ENCODE peak calls at places on chromosomes 7 and 10, in six cellular contexts. W is IMR-90, L is PC-3, H is H9, F is astrocyte, D is endothelial cell of umbilical vein. Q is an unnamed sample.
A peak's percentile ranks its signal among the peaks of the same experiment; 100 is the strongest.

GRCh38 chr7:151249034-151249731 is 689 bp upstream of the SMARCD3 start:
- DNase-seq in D (peak; percentile 56), W (peak; percentile 59), F (peak; percentile 47), H (no peak), L (peak; percentile 35), Q (no peak)

GRCh38 chr10:106555599-106555998 is 608.9 kb downstream of the SORCS1 start:
- DNase-seq in L (peak; percentile 32), F (no peak), W (peak; percentile 8), H (no peak), D (no peak), Q (no peak)

GRCh38 chr7:24922099-24922773 is 57.7 kb downstream of the OSBPL3 start:
- DNase-seq in F (no peak), L (peak; percentile 57), W (no peak), H (no peak), D (peak; percentile 36), Q (no peak)

GRCh38 chr7:152674860-152675760 is 831 bp downstream of the XRCC2 start:
- DNase-seq in F (no peak), W (peak; percentile 29), L (peak; percentile 23), D (peak; percentile 9), H (no peak), Q (peak; percentile 75)

GRCh38 chr10:68154211-68154497 is 44.9 kb downstream of the MYPN start:
- DNase-seq in W (peak; percentile 85), D (no peak), F (peak; percentile 71), L (no peak), H (peak; percentile 36), Q (no peak)

GRCh38 chr10:132669208-132669861 is 116.6 kb downstream of the NKX6-2 start:
- DNase-seq in F (no peak), L (no peak), W (no peak), H (no peak), D (no peak), Q (peak; percentile 56)

GRCh38 chr7:22287412-22287811 is 69.5 kb downstream of the RAPGEF5 start:
- DNase-seq in W (no peak), H (no peak), F (no peak), L (no peak), D (no peak), Q (no peak)

GRCh38 chr7:44261239-44261638 is 60.5 kb downstream of the YKT6 start:
- DNase-seq in H (no peak), L (no peak), D (no peak), W (no peak), F (no peak), Q (no peak)

GRCh38 chr7:151745706-151746105 is 131.2 kb downstream of the PRKAG2 start:
- DNase-seq in D (no peak), H (no peak), F (no peak), L (no peak), W (no peak), Q (no peak)

GRCh38 chr10:47311193-47311899 is 10.9 kb upstream of the GDF2 start:
- DNase-seq in D (no peak), L (peak; percentile 41), W (no peak), H (no peak), F (no peak), Q (no peak)

GRCh38 chr10:105807930-105808587 is 1167.0 kb downstream of the SORCS3 start:
- DNase-seq in H (no peak), W (no peak), L (no peak), D (no peak), F (no peak), Q (no peak)

GRCh38 chr7:96311967-96312366 is 9.9 kb downstream of the SLC25A13 start:
- DNase-seq in L (no peak), H (no peak), F (no peak), D (no peak), W (peak; percentile 35), Q (peak; percentile 37)

GRCh38 chr7:50306491-50307367 is 2.2 kb downstream of the IKZF1 start:
- DNase-seq in H (no peak), F (no peak), W (no peak), L (no peak), D (no peak), Q (peak; percentile 79)

GRCh38 chr7:50309130-50309478 is 4.6 kb downstream of the IKZF1 start:
- DNase-seq in H (no peak), L (no peak), D (no peak), F (no peak), W (no peak), Q (peak; percentile 82)

GRCh38 chr7:50305697-50306300 is 1.3 kb downstream of the IKZF1 start:
- DNase-seq in D (no peak), H (no peak), F (no peak), W (no peak), L (no peak), Q (peak; percentile 67)

GRCh38 chr7:50308301-50309129 is 4.0 kb downstream of the IKZF1 start:
- DNase-seq in F (no peak), L (no peak), W (no peak), H (no peak), D (no peak), Q (peak; percentile 84)

GRCh38 chr7:50307368-50308012 is 3.0 kb downstream of the IKZF1 start:
- DNase-seq in F (no peak), H (no peak), D (no peak), L (no peak), W (no peak), Q (peak; percentile 93)
- H4K20me1 ChIP-seq in F (no peaks in the 10 kb centered on the region), H (no peaks in the 10 kb centered on the region), D (no peaks in the 10 kb centered on the region), L (no peaks in the 10 kb centered on the region), W (no peaks in the 10 kb centered on the region), Q (no peaks in the 10 kb centered on the region)

GRCh38 chr10:121576139-121576538 is 22.1 kb downstream of the FGFR2 start:
- DNase-seq in W (no peak), F (no peak), L (no peak), H (no peak), D (no peak), Q (no peak)

GRCh38 chr10:121579656-121580055 is 18.6 kb downstream of the FGFR2 start:
- DNase-seq in L (peak; percentile 60), H (peak; percentile 53), D (no peak), W (no peak), F (no peak), Q (peak; percentile 88)

GRCh38 chr10:121578965-121579364 is 19.3 kb downstream of the FGFR2 start:
- DNase-seq in L (no peak), W (no peak), H (no peak), F (no peak), D (no peak), Q (no peak)

GRCh38 chr10:121577568-121577967 is 20.7 kb downstream of the FGFR2 start:
- DNase-seq in L (no peak), F (no peak), H (no peak), W (no peak), D (no peak), Q (no peak)

GRCh38 chr10:121578298-121578697 is 19.9 kb downstream of the FGFR2 start:
- DNase-seq in D (no peak), L (no peak), F (no peak), W (no peak), H (no peak), Q (no peak)
- H3K4me1 ChIP-seq in D (no peaks in the 10 kb centered on the region), L (peaks cover 12% of the 10 kb centered on the region), F (no peaks in the 10 kb centered on the region), W (no peaks in the 10 kb centered on the region), H (peaks cover 22% of the 10 kb centered on the region), Q (peaks cover 33% of the 10 kb centered on the region)

GRCh38 chr7:127932496-127932895 is 98.7 kb downstream of the LRRC4 start:
- DNase-seq in L (no peak), H (no peak), W (no peak), F (peak; percentile 33), D (no peak), Q (no peak)

GRCh38 chr7:127930341-127931328 is 100.6 kb downstream of the LRRC4 start:
- DNase-seq in H (no peak), F (no peak), D (no peak), L (no peak), W (no peak), Q (peak; percentile 89)

GRCh38 chr7:127927339-127927679 is 103.9 kb downstream of the LRRC4 start:
- DNase-seq in F (peak; percentile 60), W (peak; percentile 46), L (no peak), D (peak; percentile 29), H (no peak), Q (no peak)

GRCh38 chr7:127928222-127928621 is 103.0 kb downstream of the LRRC4 start:
- DNase-seq in L (no peak), W (no peak), D (no peak), H (no peak), F (no peak), Q (no peak)

GRCh38 chr7:127928852-127929251 is 102.4 kb downstream of the LRRC4 start:
- DNase-seq in W (no peak), F (no peak), D (no peak), H (no peak), L (no peak), Q (no peak)
- H3K9ac ChIP-seq in W (no peak overlapping the region), F (no peak overlapping the region), D (no peak overlapping the region), H (no peak overlapping the region), L (no peak overlapping the region), Q (peak overlapping the region; percentile 53)

DNA sequence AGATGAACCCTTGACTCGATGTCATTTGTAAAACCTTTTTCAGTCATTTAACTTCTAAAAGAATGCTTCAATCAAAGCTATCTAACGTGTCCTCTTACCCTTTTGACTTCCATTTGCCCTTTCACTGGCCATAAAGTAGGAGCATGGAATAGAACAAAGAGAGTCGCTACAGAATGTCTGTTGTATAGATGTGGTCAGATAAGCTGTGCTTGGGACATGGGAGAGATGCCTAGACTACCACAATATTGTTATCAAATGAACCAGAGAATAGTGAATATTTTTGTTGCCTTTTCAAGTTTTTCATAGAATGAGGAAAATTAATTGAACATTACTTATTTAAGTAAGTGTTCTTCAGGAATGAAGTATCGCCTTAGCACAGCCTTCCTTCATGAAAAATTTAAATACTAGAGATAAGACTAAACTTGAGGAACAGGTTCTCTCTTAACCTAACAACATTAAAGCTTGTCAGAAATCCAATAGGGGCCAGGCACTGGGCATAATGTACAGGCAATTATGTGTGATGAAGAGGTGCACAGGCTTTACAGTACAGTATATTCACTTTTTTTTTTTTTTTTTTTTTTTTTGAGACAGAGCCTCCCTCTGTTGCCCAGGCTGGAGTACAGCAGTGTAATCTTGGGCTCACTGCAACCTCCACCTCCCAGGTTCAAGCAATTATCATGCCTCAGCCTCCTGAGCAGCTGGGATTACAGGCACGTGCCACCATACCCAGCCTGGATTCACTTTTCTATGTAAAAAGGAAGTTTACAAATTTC is 7.5 kb upstream of the KMT2E start:
- DNase-seq in H (no peak), L (peak; percentile 51), D (no peak), W (no peak), F (no peak), Q (peak; percentile 50)
- H4K20me1 ChIP-seq in H (no peaks in the 10 kb centered on the region), L (peaks cover 73% of the 10 kb centered on the region), D (peaks cover 8% of the 10 kb centered on the region), W (peaks cover 95% of the 10 kb centered on the region), F (peaks cover 99% of the 10 kb centered on the region), Q (peaks cover 91% of the 10 kb centered on the region)

DNA sequence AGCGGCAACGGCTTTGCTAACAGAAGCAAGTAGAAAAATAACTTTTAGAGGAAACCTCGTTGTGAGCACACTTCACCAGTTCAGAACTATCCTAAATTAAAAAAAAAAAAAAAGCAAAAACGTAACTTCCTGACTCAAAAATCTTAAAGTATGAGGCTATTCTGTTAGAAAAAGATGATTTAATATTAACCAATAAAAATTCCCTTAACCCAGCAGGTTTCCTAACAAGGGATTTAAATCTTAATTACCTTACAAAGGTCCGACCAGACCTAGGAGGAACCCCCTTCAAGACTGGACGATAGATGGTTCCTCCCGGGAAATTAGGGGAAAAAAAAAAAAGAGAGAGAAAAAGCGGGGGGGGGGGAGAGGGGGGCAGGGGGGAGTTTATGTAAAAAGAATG is 22.9 kb upstream of the CHST3 start:
- DNase-seq in W (no peak), D (no peak), H (no peak), L (no peak), F (no peak), Q (no peak)
- H3K4me1 ChIP-seq in W (no peaks in the 10 kb centered on the region), D (no peaks in the 10 kb centered on the region), H (no peaks in the 10 kb centered on the region), L (peaks cover 5% of the 10 kb centered on the region), F (no peaks in the 10 kb centered on the region), Q (no peaks in the 10 kb centered on the region)